ENCODE peak calls at places on chromosome 1, in seven cellular contexts. One of them, this sample, is unnamed.

GRCh38 chr1:27513521-27513920 is 23.6 kb upstream of the WASF2 start:
- DNase-seq in CD4-positive, alpha-beta T cell: no peak
- DNase-seq in mesothelial cell of epicardium: no peak
- DNase-seq in choroid plexus epithelial cell: no peak
- DNase-seq in bronchial epithelial cell: no peak
- DNase-seq in gastrocnemius medialis: no peak
- DNase-seq in activated CD8-positive, alpha-beta T cell treated with anti-CD3 and anti-CD28 coated beads for 36 hours: no peak
- DNase-seq in this sample: no peak

GRCh38 chr1:160083968-160084770 is 2.8 kb downstream of the KCNJ9 start:
- DNase-seq in CD4-positive, alpha-beta T cell: peak
- DNase-seq in mesothelial cell of epicardium: peak
- DNase-seq in choroid plexus epithelial cell: peak
- DNase-seq in bronchial epithelial cell: peak
- DNase-seq in gastrocnemius medialis: no peak
- DNase-seq in activated CD8-positive, alpha-beta T cell treated with anti-CD3 and anti-CD28 coated beads for 36 hours: peak
- DNase-seq in this sample: no peak

GRCh38 chr1:174953657-174954435 is 45.9 kb upstream of the CACYBP start:
- DNase-seq in CD4-positive, alpha-beta T cell: no peak
- DNase-seq in mesothelial cell of epicardium: no peak
- DNase-seq in choroid plexus epithelial cell: peak
- DNase-seq in bronchial epithelial cell: no peak
- DNase-seq in gastrocnemius medialis: no peak
- DNase-seq in activated CD8-positive, alpha-beta T cell treated with anti-CD3 and anti-CD28 coated beads for 36 hours: no peak
- DNase-seq in this sample: no peak

GRCh38 chr1:61426254-61426653 is 298.7 kb downstream of the TM2D1 start:
- DNase-seq in CD4-positive, alpha-beta T cell: no peak
- DNase-seq in mesothelial cell of epicardium: no peak
- DNase-seq in choroid plexus epithelial cell: no peak
- DNase-seq in bronchial epithelial cell: no peak
- DNase-seq in gastrocnemius medialis: no peak
- DNase-seq in activated CD8-positive, alpha-beta T cell treated with anti-CD3 and anti-CD28 coated beads for 36 hours: no peak
- DNase-seq in this sample: no peak

GRCh38 chr1:85188530-85188929 is 12.3 kb downstream of the SYDE2 start:
- DNase-seq in CD4-positive, alpha-beta T cell: no peak
- DNase-seq in mesothelial cell of epicardium: no peak
- DNase-seq in choroid plexus epithelial cell: no peak
- DNase-seq in bronchial epithelial cell: peak
- DNase-seq in gastrocnemius medialis: no peak
- DNase-seq in activated CD8-positive, alpha-beta T cell treated with anti-CD3 and anti-CD28 coated beads for 36 hours: no peak
- DNase-seq in this sample: no peak

GRCh38 chr1:13498553-13498952 is 15.2 kb downstream of the LRRC38 start:
- DNase-seq in CD4-positive, alpha-beta T cell: no peak
- DNase-seq in mesothelial cell of epicardium: no peak
- DNase-seq in choroid plexus epithelial cell: no peak
- DNase-seq in bronchial epithelial cell: no peak
- DNase-seq in gastrocnemius medialis: no peak
- DNase-seq in activated CD8-positive, alpha-beta T cell treated with anti-CD3 and anti-CD28 coated beads for 36 hours: no peak
- DNase-seq in this sample: no peak

GRCh38 chr1:247548092-247548491 is 842 bp upstream of the GCSAML start:
- DNase-seq in CD4-positive, alpha-beta T cell: no peak
- DNase-seq in mesothelial cell of epicardium: no peak
- DNase-seq in choroid plexus epithelial cell: no peak
- DNase-seq in bronchial epithelial cell: no peak
- DNase-seq in gastrocnemius medialis: no peak
- DNase-seq in activated CD8-positive, alpha-beta T cell treated with anti-CD3 and anti-CD28 coated beads for 36 hours: peak
- DNase-seq in this sample: no peak

GRCh38 chr1:231355171-231355570 is 17.1 kb downstream of the SPRTN start:
- DNase-seq in CD4-positive, alpha-beta T cell: no peak
- DNase-seq in mesothelial cell of epicardium: no peak
- DNase-seq in choroid plexus epithelial cell: no peak
- DNase-seq in bronchial epithelial cell: no peak
- DNase-seq in gastrocnemius medialis: no peak
- DNase-seq in activated CD8-positive, alpha-beta T cell treated with anti-CD3 and anti-CD28 coated beads for 36 hours: no peak
- DNase-seq in this sample: no peak

GRCh38 chr1:170001266-170001665 is 73.2 kb downstream of the KIFAP3 start:
- DNase-seq in CD4-positive, alpha-beta T cell: no peak
- DNase-seq in mesothelial cell of epicardium: no peak
- DNase-seq in choroid plexus epithelial cell: no peak
- DNase-seq in bronchial epithelial cell: no peak
- DNase-seq in gastrocnemius medialis: no peak
- DNase-seq in activated CD8-positive, alpha-beta T cell treated with anti-CD3 and anti-CD28 coated beads for 36 hours: no peak
- DNase-seq in this sample: no peak

GRCh38 chr1:93448983-93449805 is 1.3 kb downstream of the FNBP1L start:
- DNase-seq in CD4-positive, alpha-beta T cell: no peak
- DNase-seq in mesothelial cell of epicardium: no peak
- DNase-seq in choroid plexus epithelial cell: peak
- DNase-seq in bronchial epithelial cell: peak
- DNase-seq in gastrocnemius medialis: no peak
- DNase-seq in activated CD8-positive, alpha-beta T cell treated with anti-CD3 and anti-CD28 coated beads for 36 hours: no peak
- DNase-seq in this sample: no peak

GRCh38 chr1:214854126-214854875 is 228.2 kb upstream of the KCNK2 start:
- DNase-seq in CD4-positive, alpha-beta T cell: no peak
- DNase-seq in mesothelial cell of epicardium: no peak
- DNase-seq in choroid plexus epithelial cell: peak
- DNase-seq in bronchial epithelial cell: no peak
- DNase-seq in gastrocnemius medialis: no peak
- DNase-seq in activated CD8-positive, alpha-beta T cell treated with anti-CD3 and anti-CD28 coated beads for 36 hours: no peak
- DNase-seq in this sample: no peak

GRCh38 chr1:21244154-21244553 is 46.1 kb downstream of the ECE1 start:
- DNase-seq in CD4-positive, alpha-beta T cell: no peak
- DNase-seq in mesothelial cell of epicardium: no peak
- DNase-seq in choroid plexus epithelial cell: no peak
- DNase-seq in bronchial epithelial cell: no peak
- DNase-seq in gastrocnemius medialis: no peak
- DNase-seq in activated CD8-positive, alpha-beta T cell treated with anti-CD3 and anti-CD28 coated beads for 36 hours: no peak
- DNase-seq in this sample: no peak

GRCh38 chr1:233061265-233061664 is 110.9 kb downstream of the NTPCR start:
- DNase-seq in CD4-positive, alpha-beta T cell: no peak
- DNase-seq in mesothelial cell of epicardium: no peak
- DNase-seq in choroid plexus epithelial cell: no peak
- DNase-seq in bronchial epithelial cell: peak
- DNase-seq in gastrocnemius medialis: no peak
- DNase-seq in activated CD8-positive, alpha-beta T cell treated with anti-CD3 and anti-CD28 coated beads for 36 hours: no peak
- DNase-seq in this sample: no peak

GRCh38 chr1:116880952-116881351 is 28.8 kb upstream of the PTGFRN start:
- DNase-seq in CD4-positive, alpha-beta T cell: no peak
- DNase-seq in mesothelial cell of epicardium: no peak
- DNase-seq in choroid plexus epithelial cell: no peak
- DNase-seq in bronchial epithelial cell: no peak
- DNase-seq in gastrocnemius medialis: peak
- DNase-seq in activated CD8-positive, alpha-beta T cell treated with anti-CD3 and anti-CD28 coated beads for 36 hours: no peak
- DNase-seq in this sample: no peak

GRCh38 chr1:166036092-166036491 is 130.7 kb downstream of the FAM78B start:
- DNase-seq in CD4-positive, alpha-beta T cell: no peak
- DNase-seq in mesothelial cell of epicardium: no peak
- DNase-seq in choroid plexus epithelial cell: no peak
- DNase-seq in bronchial epithelial cell: no peak
- DNase-seq in gastrocnemius medialis: no peak
- DNase-seq in activated CD8-positive, alpha-beta T cell treated with anti-CD3 and anti-CD28 coated beads for 36 hours: no peak
- DNase-seq in this sample: no peak

GRCh38 chr1:168179411-168180147 is 817 bp downstream of the TIPRL start:
- DNase-seq in CD4-positive, alpha-beta T cell: no peak
- DNase-seq in mesothelial cell of epicardium: no peak
- DNase-seq in choroid plexus epithelial cell: peak
- DNase-seq in bronchial epithelial cell: peak
- DNase-seq in gastrocnemius medialis: no peak
- DNase-seq in activated CD8-positive, alpha-beta T cell treated with anti-CD3 and anti-CD28 coated beads for 36 hours: no peak
- DNase-seq in this sample: no peak

GRCh38 chr1:116478621-116479020 is 92.2 kb downstream of the CD58 start:
- DNase-seq in CD4-positive, alpha-beta T cell: no peak
- DNase-seq in mesothelial cell of epicardium: no peak
- DNase-seq in choroid plexus epithelial cell: no peak
- DNase-seq in bronchial epithelial cell: no peak
- DNase-seq in gastrocnemius medialis: no peak
- DNase-seq in activated CD8-positive, alpha-beta T cell treated with anti-CD3 and anti-CD28 coated beads for 36 hours: no peak
- DNase-seq in this sample: no peak

DNA sequence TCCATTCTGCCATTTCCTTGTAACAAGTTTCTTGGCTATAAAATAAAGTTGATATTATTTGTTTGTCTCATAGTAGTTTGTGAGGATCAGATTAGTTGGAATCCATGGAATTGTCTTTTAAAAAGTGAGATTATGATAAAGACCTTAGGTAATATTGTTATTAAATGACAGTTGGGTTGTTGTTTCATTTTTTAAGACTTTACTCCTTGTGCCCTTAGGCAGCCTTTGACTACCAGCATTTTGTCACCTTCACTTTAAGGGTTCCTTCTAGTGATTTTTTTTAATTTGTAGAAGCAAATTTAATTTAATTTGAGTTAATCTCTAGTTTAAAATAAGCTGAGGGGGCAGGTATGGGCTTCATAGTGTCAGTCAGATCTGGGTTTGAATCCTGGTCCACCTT is 84.6 kb upstream of the ZNF326 start:
- DNase-seq in CD4-positive, alpha-beta T cell: no peak
- DNase-seq in mesothelial cell of epicardium: no peak
- DNase-seq in choroid plexus epithelial cell: no peak
- DNase-seq in bronchial epithelial cell: no peak
- DNase-seq in gastrocnemius medialis: no peak
- DNase-seq in activated CD8-positive, alpha-beta T cell treated with anti-CD3 and anti-CD28 coated beads for 36 hours: no peak
- DNase-seq in this sample: no peak
- TF ChIP-seq CTCF in CD4-positive, alpha-beta T cell: no peak
- TF ChIP-seq CTCF in mesothelial cell of epicardium: no peak
- TF ChIP-seq CTCF in choroid plexus epithelial cell: no peak
- TF ChIP-seq CTCF in bronchial epithelial cell: no peak
- TF ChIP-seq CTCF in gastrocnemius medialis: no peak
- TF ChIP-seq CTCF in activated CD8-positive, alpha-beta T cell treated with anti-CD3 and anti-CD28 coated beads for 36 hours: no peak
- TF ChIP-seq CTCF in this sample: no peak

DNA sequence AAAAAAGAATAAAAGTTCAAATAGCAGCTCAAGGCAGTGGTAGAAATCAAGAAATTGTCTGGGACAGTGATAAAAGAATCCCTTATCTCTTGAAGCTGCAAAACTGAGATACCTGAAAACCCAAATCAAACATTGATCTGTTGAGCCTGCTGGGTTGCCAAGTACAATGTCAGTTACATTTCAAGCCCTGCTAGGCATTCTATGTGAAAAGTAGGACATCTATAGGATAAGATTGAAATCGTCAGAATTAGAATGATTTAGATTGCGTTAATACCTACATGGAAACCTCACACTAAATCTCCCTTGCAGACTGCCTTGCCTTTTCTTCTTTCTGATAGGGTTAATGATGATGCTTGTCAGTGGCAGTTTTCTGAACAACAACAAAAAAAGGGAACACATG is 1684.4 kb upstream of the B3GALT2 start:
- DNase-seq in CD4-positive, alpha-beta T cell: no peak
- DNase-seq in mesothelial cell of epicardium: no peak
- DNase-seq in choroid plexus epithelial cell: no peak
- DNase-seq in bronchial epithelial cell: no peak
- DNase-seq in gastrocnemius medialis: no peak
- DNase-seq in activated CD8-positive, alpha-beta T cell treated with anti-CD3 and anti-CD28 coated beads for 36 hours: no peak
- DNase-seq in this sample: no peak
- TF ChIP-seq CTCF in CD4-positive, alpha-beta T cell: no peak
- TF ChIP-seq CTCF in mesothelial cell of epicardium: no peak
- TF ChIP-seq CTCF in choroid plexus epithelial cell: no peak
- TF ChIP-seq CTCF in bronchial epithelial cell: no peak
- TF ChIP-seq CTCF in gastrocnemius medialis: no peak
- TF ChIP-seq CTCF in activated CD8-positive, alpha-beta T cell treated with anti-CD3 and anti-CD28 coated beads for 36 hours: no peak
- TF ChIP-seq CTCF in this sample: no peak

GRCh38 chr1:53592985-53593757 is 134.0 kb downstream of the DMRTB1 start:
- DNase-seq in CD4-positive, alpha-beta T cell: no peak
- DNase-seq in mesothelial cell of epicardium: no peak
- DNase-seq in choroid plexus epithelial cell: no peak
- DNase-seq in bronchial epithelial cell: no peak
- DNase-seq in gastrocnemius medialis: no peak
- DNase-seq in activated CD8-positive, alpha-beta T cell treated with anti-CD3 and anti-CD28 coated beads for 36 hours: no peak
- DNase-seq in this sample: no peak
- TF ChIP-seq CTCF in CD4-positive, alpha-beta T cell: no peak
- TF ChIP-seq CTCF in mesothelial cell of epicardium: no peak
- TF ChIP-seq CTCF in choroid plexus epithelial cell: no peak
- TF ChIP-seq CTCF in bronchial epithelial cell: no peak
- TF ChIP-seq CTCF in gastrocnemius medialis: no peak
- TF ChIP-seq CTCF in activated CD8-positive, alpha-beta T cell treated with anti-CD3 and anti-CD28 coated beads for 36 hours: no peak
- TF ChIP-seq CTCF in this sample: no peak

GRCh38 chr1:244030481-244031040 is 20.5 kb upstream of the ZBTB18 start:
- DNase-seq in CD4-positive, alpha-beta T cell: no peak
- DNase-seq in mesothelial cell of epicardium: no peak
- DNase-seq in choroid plexus epithelial cell: no peak
- DNase-seq in bronchial epithelial cell: no peak
- DNase-seq in gastrocnemius medialis: no peak
- DNase-seq in activated CD8-positive, alpha-beta T cell treated with anti-CD3 and anti-CD28 coated beads for 36 hours: no peak
- DNase-seq in this sample: no peak

GRCh38 chr1:244027491-244027890 is 23.6 kb upstream of the ZBTB18 start:
- DNase-seq in CD4-positive, alpha-beta T cell: no peak
- DNase-seq in mesothelial cell of epicardium: no peak
- DNase-seq in choroid plexus epithelial cell: no peak
- DNase-seq in bronchial epithelial cell: no peak
- DNase-seq in gastrocnemius medialis: no peak
- DNase-seq in activated CD8-positive, alpha-beta T cell treated with anti-CD3 and anti-CD28 coated beads for 36 hours: no peak
- DNase-seq in this sample: no peak

GRCh38 chr1:244028701-244029100 is 22.4 kb upstream of the ZBTB18 start:
- DNase-seq in CD4-positive, alpha-beta T cell: no peak
- DNase-seq in mesothelial cell of epicardium: no peak
- DNase-seq in choroid plexus epithelial cell: no peak
- DNase-seq in bronchial epithelial cell: no peak
- DNase-seq in gastrocnemius medialis: no peak
- DNase-seq in activated CD8-positive, alpha-beta T cell treated with anti-CD3 and anti-CD28 coated beads for 36 hours: no peak
- DNase-seq in this sample: no peak

DNA sequence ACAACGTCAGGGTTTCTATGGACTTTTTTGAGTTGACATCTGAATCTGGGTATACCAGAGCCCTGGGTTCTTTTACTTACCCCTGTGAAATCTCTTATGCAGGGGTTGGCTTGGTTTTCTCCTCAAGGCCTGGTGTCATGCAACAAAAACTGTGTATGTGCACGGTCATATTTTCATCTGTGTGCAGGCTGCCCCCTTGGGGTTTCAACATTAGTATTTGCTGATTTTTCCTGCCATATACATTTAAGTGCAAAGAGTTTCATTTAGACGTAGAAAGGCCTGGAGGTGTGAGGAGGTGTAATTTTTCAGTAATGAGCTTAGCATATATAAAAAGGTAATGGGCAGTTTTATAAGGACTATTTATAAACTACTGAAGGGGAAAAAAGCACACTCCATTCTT is 21.9 kb upstream of the ZBTB18 start:
- DNase-seq in CD4-positive, alpha-beta T cell: no peak
- DNase-seq in mesothelial cell of epicardium: no peak
- DNase-seq in choroid plexus epithelial cell: peak
- DNase-seq in bronchial epithelial cell: no peak
- DNase-seq in gastrocnemius medialis: no peak
- DNase-seq in activated CD8-positive, alpha-beta T cell treated with anti-CD3 and anti-CD28 coated beads for 36 hours: no peak
- DNase-seq in this sample: no peak
- TF ChIP-seq CTCF in CD4-positive, alpha-beta T cell: no peak
- TF ChIP-seq CTCF in mesothelial cell of epicardium: no peak
- TF ChIP-seq CTCF in choroid plexus epithelial cell: peak
- TF ChIP-seq CTCF in bronchial epithelial cell: no peak
- TF ChIP-seq CTCF in gastrocnemius medialis: no peak
- TF ChIP-seq CTCF in activated CD8-positive, alpha-beta T cell treated with anti-CD3 and anti-CD28 coated beads for 36 hours: no peak
- TF ChIP-seq CTCF in this sample: peak

DNA sequence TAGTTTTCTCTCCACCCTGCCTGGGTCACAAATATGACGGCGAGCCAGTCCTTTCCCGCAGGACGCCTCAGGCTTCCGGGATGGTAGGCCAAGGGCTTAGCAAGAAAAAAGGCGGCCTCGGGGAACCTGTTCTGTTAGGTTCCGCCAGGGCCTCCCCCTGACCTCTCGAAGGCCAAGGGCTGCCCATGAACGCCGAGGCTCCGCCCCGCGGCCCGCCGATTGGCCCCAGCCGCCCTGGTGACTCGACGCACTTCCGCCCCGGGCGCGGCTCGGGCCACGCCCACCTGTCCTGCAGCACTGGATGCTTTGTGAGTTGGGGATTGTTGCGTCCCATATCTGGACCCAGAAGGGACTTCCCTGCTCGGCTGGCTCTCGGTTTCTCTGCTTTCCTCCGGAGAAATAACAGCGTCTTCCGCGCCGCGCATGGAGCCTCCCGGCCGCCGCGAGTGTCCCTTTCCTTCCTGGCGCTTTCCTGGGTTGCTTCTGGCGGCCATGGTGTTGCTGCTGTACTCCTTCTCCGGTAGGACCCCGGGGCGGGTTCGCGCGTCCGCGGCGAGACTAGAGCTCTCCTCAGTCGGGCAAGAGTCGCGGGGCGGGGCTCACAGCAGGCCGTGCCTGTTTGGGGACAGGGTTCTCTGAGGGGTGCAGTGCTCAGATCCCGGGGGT is at the start of gene CD46:
- DNase-seq in CD4-positive, alpha-beta T cell: peak
- DNase-seq in mesothelial cell of epicardium: peak
- DNase-seq in choroid plexus epithelial cell: peak
- DNase-seq in bronchial epithelial cell: peak
- DNase-seq in gastrocnemius medialis: peak
- DNase-seq in activated CD8-positive, alpha-beta T cell treated with anti-CD3 and anti-CD28 coated beads for 36 hours: peak
- DNase-seq in this sample: peak
- TF ChIP-seq CTCF in CD4-positive, alpha-beta T cell: no peak
- TF ChIP-seq CTCF in mesothelial cell of epicardium: no peak
- TF ChIP-seq CTCF in choroid plexus epithelial cell: no peak
- TF ChIP-seq CTCF in bronchial epithelial cell: no peak
- TF ChIP-seq CTCF in gastrocnemius medialis: peak
- TF ChIP-seq CTCF in activated CD8-positive, alpha-beta T cell treated with anti-CD3 and anti-CD28 coated beads for 36 hours: no peak
- TF ChIP-seq CTCF in this sample: no peak

This sample was measured in AG04449.